ENCODE peak calls at places on chromosomes 7 and 10, in seven cellular contexts. P is activated naive CD4-positive, alpha-beta T cell; R is pancreas; F is GM12865; B is DMS153; S is central memory CD4-positive, alpha-beta T cell; C is NAMALWA. V is an unnamed sample.
A peak's percentile ranks its signal among the peaks of the same experiment; 100 is the strongest.

GRCh38 chr7:12321248-12321647 is 82.4 kb downstream of the VWDE start:
- DNase-seq in F (no peak), S (no peak), R (no peak), B (no peak), P (no peak), C (no peak), V (no peak)

GRCh38 chr7:134435161-134435920 is 23.6 kb downstream of the AKR1B1 start:
- DNase-seq in R (no peak), S (no peak), P (no peak), F (no peak), C (no peak), B (no peak), V (peak; percentile 93)

GRCh38 chr7:135950972-135951371 is 26.2 kb downstream of the MTPN start:
- DNase-seq in P (no peak), F (no peak), R (no peak), S (no peak), C (no peak), B (no peak), V (no peak)

GRCh38 chr7:91031757-91032156 is 232.5 kb upstream of the FZD1 start:
- DNase-seq in S (no peak), R (no peak), B (no peak), P (no peak), C (no peak), F (no peak), V (peak; percentile 8)

GRCh38 chr10:17290226-17290625 is 62.2 kb downstream of the VIM start:
- DNase-seq in P (no peak), R (no peak), F (peak; percentile 4), C (peak; percentile 3), S (no peak), B (peak; percentile 1), V (peak; percentile 23)

GRCh38 chr7:116429986-116430619 is 69.4 kb upstream of the CAV2 start:
- DNase-seq in B (no peak), S (no peak), R (no peak), C (no peak), F (no peak), P (no peak), V (no peak)

GRCh38 chr7:29377718-29378117 is 183.1 kb downstream of the CHN2 start:
- DNase-seq in C (no peak), F (no peak), P (no peak), S (no peak), B (no peak), R (no peak), V (no peak)

GRCh38 chr10:16856567-16856966 is 39.3 kb upstream of the RSU1 start:
- DNase-seq in B (peak; percentile 16), S (no peak), P (no peak), F (no peak), C (no peak), R (no peak), V (peak; percentile 9)

GRCh38 chr10:99004738-99005137 is 230.9 kb downstream of the HPSE2 start:
- DNase-seq in C (no peak), S (no peak), B (no peak), R (no peak), P (no peak), F (no peak), V (no peak)

GRCh38 chr10:33660329-33660728 is 325.9 kb upstream of the NRP1 start:
- DNase-seq in R (no peak), S (no peak), F (no peak), B (no peak), P (no peak), C (no peak), V (no peak)

GRCh38 chr10:73908853-73909611 is 1.9 kb upstream of the PLAU start:
- DNase-seq in S (peak; percentile 14), B (peak; percentile 20), P (no peak), F (peak; percentile 82), R (no peak), C (no peak), V (peak; percentile 100)